ENCODE peak calls at places on chromosomes 3 and 15, in eight cellular contexts. F is stimulated activated naive B cell treated with anti-CD40 and anti-IgM and Interleukin-4, amounts not matched to agents 10 μg/mL and 1 μg/mL and 100 μg/mL, for 72 hours; Q is activated CD8-positive, alpha-beta T cell treated with anti-CD3 and anti-CD28 coated beads for 36 hours; V is neural progenitor cell; H is AG20443; T is activated naive CD4-positive, alpha-beta T cell treated with Interleukin-2 at 50 U/mL for 16 hours; P is HEK293T; M is neural crest cell. L is an unnamed sample.

GRCh38 chr3:168984872-168985271 is 678.6 kb downstream of the MECOM start:
- DNase-seq in P (no peak), V (no peak), Q (no peak), H (no peak), T (no peak), M (no peak), F (no peak), L (no peak)

GRCh38 chr3:25169146-25169545 is 258.9 kb upstream of the RARB start:
- DNase-seq in V (no peak), M (no peak), H (no peak), F (no peak), P (no peak), Q (no peak), T (no peak), L (no peak)

GRCh38 chr15:28861031-28861534 is 12.6 kb upstream of the GOLGA6L7 start:
- DNase-seq in F (no peak), M (no peak), V (no peak), H (peak), P (no peak), Q (no peak), T (no peak), L (no peak)

GRCh38 chr3:197029511-197030167 is at the start of gene MELTF:
- DNase-seq in Q (peak), M (peak), P (peak), F (peak), V (peak), H (peak), T (peak), L (peak)

GRCh38 chr3:143865302-143865701 is 17.0 kb upstream of the SLC9A9 start:
- DNase-seq in F (no peak), V (no peak), Q (no peak), M (no peak), T (no peak), H (no peak), P (no peak), L (no peak)

GRCh38 chr3:148791296-148791695 is 36.3 kb upstream of the CPB1 start:
- DNase-seq in H (no peak), V (peak), Q (no peak), P (no peak), F (no peak), M (no peak), T (no peak), L (no peak)

GRCh38 chr15:66481107-66481856 is 16.3 kb downstream of the SNAPC5 start:
- DNase-seq in Q (no peak), P (no peak), T (no peak), M (no peak), H (no peak), F (no peak), V (no peak), L (no peak)

GRCh38 chr3:64120876-64121275 is 97.6 kb upstream of the PSMD6 start:
- DNase-seq in T (no peak), P (no peak), H (no peak), Q (no peak), V (no peak), F (no peak), M (no peak), L (no peak)

GRCh38 chr3:99875925-99876781 is 58.5 kb downstream of the CMSS1 start:
- DNase-seq in M (peak), H (peak), F (peak), T (peak), Q (peak), V (peak), P (peak), L (peak)

GRCh38 chr15:65102912-65103311 is 12.1 kb downstream of the UBAP1L start:
- DNase-seq in F (no peak), V (no peak), T (no peak), H (no peak), P (no peak), M (no peak), Q (no peak), L (no peak)

GRCh38 chr3:183252973-183253363 is at the start of gene B3GNT5:
- DNase-seq in P (peak), T (peak), Q (peak), H (no peak), F (no peak), V (no peak), M (no peak), L (peak)

GRCh38 chr3:61562042-61562809 is 855 bp downstream of the PTPRG start:
- DNase-seq in M (peak), H (peak), P (peak), T (no peak), V (peak), F (no peak), Q (no peak), L (no peak)

GRCh38 chr15:39591896-39592315 is 11.0 kb downstream of the THBS1 start:
- DNase-seq in T (no peak), H (no peak), M (no peak), P (no peak), Q (no peak), V (no peak), F (no peak), L (no peak)

GRCh38 chr15:29818141-29818540 is 4.1 kb downstream of the TJP1 start:
- DNase-seq in P (no peak), F (no peak), T (no peak), H (no peak), V (no peak), Q (no peak), M (no peak), L (no peak)

GRCh38 chr15:88646951-88647350 is 8.1 kb downstream of the ISG20 start:
- DNase-seq in P (no peak), H (no peak), F (no peak), V (no peak), Q (peak), M (no peak), T (peak), L (peak)

GRCh38 chr3:103059481-103059880 is 624.7 kb downstream of the ZPLD1 start:
- DNase-seq in Q (no peak), V (no peak), T (no peak), M (no peak), P (no peak), H (no peak), F (no peak), L (no peak)

GRCh38 chr3:127404614-127405598 is 117.1 kb upstream of the PRR20G start:
- DNase-seq in Q (no peak), F (no peak), T (no peak), V (no peak), P (no peak), H (no peak), M (no peak), L (no peak)

GRCh38 chr15:68821190-68821897 is 649 bp upstream of the ANP32A start:
- DNase-seq in Q (peak), T (peak), P (no peak), M (no peak), V (no peak), F (no peak), H (no peak), L (peak)

GRCh38 chr3:171351676-171352075 is 108.5 kb downstream of the TNIK start:
- DNase-seq in M (no peak), V (no peak), T (no peak), P (no peak), Q (no peak), H (peak), F (no peak), L (peak)

GRCh38 chr15:64247906-64248541 is 85.2 kb upstream of the PPIB start:
- DNase-seq in H (peak), M (no peak), Q (peak), F (no peak), V (no peak), T (peak), P (peak), L (peak)

GRCh38 chr3:194579091-194579606 is 54.1 kb downstream of the TMEM44 start:
- DNase-seq in F (no peak), T (no peak), P (no peak), M (no peak), V (no peak), H (peak), Q (no peak), L (no peak)

GRCh38 chr3:8313591-8314298 is 187.9 kb upstream of the LMCD1 start:
- DNase-seq in F (no peak), T (no peak), M (no peak), H (no peak), Q (no peak), V (no peak), P (no peak), L (no peak)

GRCh38 chr3:149969110-149969944 is 1.4 kb downstream of the PFN2 start:
- DNase-seq in F (no peak), H (peak), M (peak), P (peak), T (no peak), Q (no peak), V (peak), L (no peak)

GRCh38 chr3:130424837-130425236 is 79.4 kb downstream of the COL6A5 start:
- DNase-seq in Q (no peak), P (no peak), T (no peak), F (no peak), V (no peak), H (no peak), M (no peak), L (no peak)

GRCh38 chr3:107369791-107370190 is 7.4 kb upstream of the CCDC54 start:
- DNase-seq in P (no peak), M (no peak), H (peak), V (no peak), T (no peak), F (no peak), Q (no peak), L (no peak)

GRCh38 chr3:167669699-167670098 is 16.0 kb upstream of the WDR49 start:
- DNase-seq in H (no peak), Q (no peak), V (no peak), P (no peak), T (no peak), F (no peak), M (no peak), L (no peak)

GRCh38 chr3:123383101-123384053 is 65.5 kb downstream of the ADCY5 start:
- DNase-seq in T (no peak), P (no peak), M (no peak), Q (no peak), H (peak), V (peak), F (no peak), L (no peak)

GRCh38 chr15:98765610-98766009 is 117.3 kb downstream of the IGF1R start:
- DNase-seq in V (no peak), F (no peak), M (no peak), Q (no peak), T (no peak), P (no peak), H (no peak), L (no peak)

GRCh38 chr3:134339331-134339730 is 34.9 kb downstream of the AMOTL2 start:
- DNase-seq in M (no peak), Q (no peak), V (no peak), F (no peak), P (no peak), T (no peak), H (no peak), L (no peak)

GRCh38 chr3:122560680-122561079 is 3.4 kb downstream of the PARP9 start:
- DNase-seq in F (peak), H (peak), Q (peak), P (peak), M (peak), V (peak), T (peak), L (peak)

GRCh38 chr3:145739926-145740325 is 421.1 kb downstream of the PLOD2 start:
- DNase-seq in P (no peak), H (peak), T (no peak), V (no peak), F (no peak), Q (no peak), M (no peak), L (no peak)

GRCh38 chr3:46539443-46540005 is 26.6 kb downstream of the LRRC2 start:
- DNase-seq in P (no peak), M (no peak), H (no peak), Q (no peak), T (no peak), V (no peak), F (no peak), L (no peak)

GRCh38 chr3:174440741-174441587 is 418.2 kb upstream of the NAALADL2 start:
- DNase-seq in H (peak), M (peak), V (peak), F (peak), Q (peak), P (peak), T (no peak), L (peak)

GRCh38 chr3:142586803-142587406 is 8.4 kb upstream of the ATR start:
- DNase-seq in M (peak), F (no peak), V (peak), P (peak), Q (peak), H (peak), T (no peak), L (no peak)

GRCh38 chr3:22886394-22886793 is 316.7 kb upstream of the UBE2E2 start:
- DNase-seq in P (no peak), H (no peak), M (no peak), V (no peak), Q (no peak), T (no peak), F (no peak), L (no peak)

GRCh38 chr3:42270561-42270960 is 4.6 kb upstream of the CCK start:
- DNase-seq in P (no peak), H (no peak), T (no peak), M (no peak), F (no peak), V (no peak), Q (no peak), L (no peak)

GRCh38 chr3:51975857-51976549 is 1.1 kb downstream of the ABHD14A start:
- DNase-seq in V (peak), P (peak), F (no peak), H (peak), M (peak), T (no peak), Q (peak), L (peak)

GRCh38 chr3:143433787-143434378 is 314.3 kb downstream of the CHST2 start:
- DNase-seq in F (no peak), Q (peak), T (no peak), V (peak), P (peak), M (no peak), H (no peak), L (peak)

GRCh38 chr3:147328711-147329110 is 77.6 kb downstream of the ZIC4 start:
- DNase-seq in H (no peak), V (no peak), P (no peak), F (no peak), Q (no peak), M (no peak), T (no peak), L (no peak)

GRCh38 chr3:17730318-17730967 is 12.0 kb downstream of the TBC1D5 start:
- DNase-seq in M (no peak), T (no peak), Q (no peak), H (no peak), V (no peak), P (peak), F (no peak), L (no peak)